ENCODE peak calls at places on chromosomes 1 and 21, in seven cellular contexts. One of them, this sample, is unnamed.

GRCh38 chr1:61215676-61216289 is 133.4 kb downstream of the NFIA start:
- DNase-seq in activated CD8-positive, alpha-beta memory T cell treated with anti-CD3 and anti-CD28 coated beads for 1 hour: no peak
- DNase-seq in IMR-90: no peak
- DNase-seq in AML-193: no peak
- DNase-seq in A549: no peak
- DNase-seq in NCI-H1092 treated with DMSO at 0.1 percent for 48 hours: no peak
- DNase-seq in ecto neural progenitor cell: no peak
- DNase-seq in this sample: no peak

GRCh38 chr1:228417471-228418203 is 976 bp upstream of the TRIM17 start:
- DNase-seq in activated CD8-positive, alpha-beta memory T cell treated with anti-CD3 and anti-CD28 coated beads for 1 hour: no peak
- DNase-seq in IMR-90: no peak
- DNase-seq in AML-193: no peak
- DNase-seq in A549: no peak
- DNase-seq in NCI-H1092 treated with DMSO at 0.1 percent for 48 hours: no peak
- DNase-seq in ecto neural progenitor cell: no peak
- DNase-seq in this sample: no peak

GRCh38 chr1:29474274-29474824 is 238.0 kb downstream of the PTPRU start:
- DNase-seq in activated CD8-positive, alpha-beta memory T cell treated with anti-CD3 and anti-CD28 coated beads for 1 hour: no peak
- DNase-seq in IMR-90: no peak
- DNase-seq in AML-193: no peak
- DNase-seq in A549: no peak
- DNase-seq in NCI-H1092 treated with DMSO at 0.1 percent for 48 hours: no peak
- DNase-seq in ecto neural progenitor cell: peak; percentile 29
- DNase-seq in this sample: no peak

GRCh38 chr1:200894712-200895447 is at the start of gene INAVA:
- DNase-seq in activated CD8-positive, alpha-beta memory T cell treated with anti-CD3 and anti-CD28 coated beads for 1 hour: no peak
- DNase-seq in IMR-90: no peak
- DNase-seq in AML-193: no peak
- DNase-seq in A549: no peak
- DNase-seq in NCI-H1092 treated with DMSO at 0.1 percent for 48 hours: no peak
- DNase-seq in ecto neural progenitor cell: no peak
- DNase-seq in this sample: no peak

GRCh38 chr1:173056355-173056754 is 5.6 kb upstream of the TNFSF18 start:
- DNase-seq in activated CD8-positive, alpha-beta memory T cell treated with anti-CD3 and anti-CD28 coated beads for 1 hour: no peak
- DNase-seq in IMR-90: no peak
- DNase-seq in AML-193: no peak
- DNase-seq in A549: no peak
- DNase-seq in NCI-H1092 treated with DMSO at 0.1 percent for 48 hours: no peak
- DNase-seq in ecto neural progenitor cell: no peak
- DNase-seq in this sample: no peak

GRCh38 chr21:33299181-33299752 is 25.5 kb upstream of the IFNAR1 start:
- DNase-seq in activated CD8-positive, alpha-beta memory T cell treated with anti-CD3 and anti-CD28 coated beads for 1 hour: no peak
- DNase-seq in IMR-90: no peak
- DNase-seq in AML-193: peak; percentile 64
- DNase-seq in A549: no peak
- DNase-seq in NCI-H1092 treated with DMSO at 0.1 percent for 48 hours: no peak
- DNase-seq in ecto neural progenitor cell: peak; percentile 56
- DNase-seq in this sample: no peak

GRCh38 chr21:32073593-32073992 is 200.8 kb downstream of the HUNK start:
- DNase-seq in activated CD8-positive, alpha-beta memory T cell treated with anti-CD3 and anti-CD28 coated beads for 1 hour: no peak
- DNase-seq in IMR-90: no peak
- DNase-seq in AML-193: no peak
- DNase-seq in A549: no peak
- DNase-seq in NCI-H1092 treated with DMSO at 0.1 percent for 48 hours: no peak
- DNase-seq in ecto neural progenitor cell: no peak
- DNase-seq in this sample: no peak

GRCh38 chr1:2124446-2125198 is 70.0 kb downstream of the FAAP20 start:
- DNase-seq in activated CD8-positive, alpha-beta memory T cell treated with anti-CD3 and anti-CD28 coated beads for 1 hour: no peak
- DNase-seq in IMR-90: no peak
- DNase-seq in AML-193: no peak
- DNase-seq in A549: no peak
- DNase-seq in NCI-H1092 treated with DMSO at 0.1 percent for 48 hours: no peak
- DNase-seq in ecto neural progenitor cell: no peak
- DNase-seq in this sample: peak; percentile 12

GRCh38 chr1:201711101-201711597 is 117.8 kb upstream of the IPO9 start:
- DNase-seq in activated CD8-positive, alpha-beta memory T cell treated with anti-CD3 and anti-CD28 coated beads for 1 hour: no peak
- DNase-seq in IMR-90: no peak
- DNase-seq in AML-193: no peak
- DNase-seq in A549: no peak
- DNase-seq in NCI-H1092 treated with DMSO at 0.1 percent for 48 hours: no peak
- DNase-seq in ecto neural progenitor cell: no peak
- DNase-seq in this sample: no peak

GRCh38 chr1:160293020-160293968 is 8.4 kb upstream of the PEX19 start:
- DNase-seq in activated CD8-positive, alpha-beta memory T cell treated with anti-CD3 and anti-CD28 coated beads for 1 hour: no peak
- DNase-seq in IMR-90: no peak
- DNase-seq in AML-193: no peak
- DNase-seq in A549: no peak
- DNase-seq in NCI-H1092 treated with DMSO at 0.1 percent for 48 hours: no peak
- DNase-seq in ecto neural progenitor cell: no peak
- DNase-seq in this sample: no peak

GRCh38 chr1:228358039-228358763 is 48.4 kb downstream of the TRIM11 start:
- DNase-seq in activated CD8-positive, alpha-beta memory T cell treated with anti-CD3 and anti-CD28 coated beads for 1 hour: no peak
- DNase-seq in IMR-90: no peak
- DNase-seq in AML-193: no peak
- DNase-seq in A549: no peak
- DNase-seq in NCI-H1092 treated with DMSO at 0.1 percent for 48 hours: no peak
- DNase-seq in ecto neural progenitor cell: no peak
- DNase-seq in this sample: peak; percentile 17

GRCh38 chr1:10816743-10817369 is 20.4 kb upstream of the CASZ1 start:
- DNase-seq in activated CD8-positive, alpha-beta memory T cell treated with anti-CD3 and anti-CD28 coated beads for 1 hour: no peak
- DNase-seq in IMR-90: no peak
- DNase-seq in AML-193: no peak
- DNase-seq in A549: no peak
- DNase-seq in NCI-H1092 treated with DMSO at 0.1 percent for 48 hours: no peak
- DNase-seq in ecto neural progenitor cell: no peak
- DNase-seq in this sample: no peak

GRCh38 chr1:240284656-240285427 is 193.2 kb downstream of the FMN2 start:
- DNase-seq in activated CD8-positive, alpha-beta memory T cell treated with anti-CD3 and anti-CD28 coated beads for 1 hour: no peak
- DNase-seq in IMR-90: no peak
- DNase-seq in AML-193: no peak
- DNase-seq in A549: no peak
- DNase-seq in NCI-H1092 treated with DMSO at 0.1 percent for 48 hours: no peak
- DNase-seq in ecto neural progenitor cell: no peak
- DNase-seq in this sample: no peak

GRCh38 chr1:74534241-74534640 is 21.8 kb upstream of the LRRC53 start:
- DNase-seq in activated CD8-positive, alpha-beta memory T cell treated with anti-CD3 and anti-CD28 coated beads for 1 hour: no peak
- DNase-seq in IMR-90: no peak
- DNase-seq in AML-193: no peak
- DNase-seq in A549: no peak
- DNase-seq in NCI-H1092 treated with DMSO at 0.1 percent for 48 hours: no peak
- DNase-seq in ecto neural progenitor cell: no peak
- DNase-seq in this sample: peak; percentile 31

GRCh38 chr1:225745231-225745630 is 32.4 kb upstream of the SRP9 start:
- DNase-seq in activated CD8-positive, alpha-beta memory T cell treated with anti-CD3 and anti-CD28 coated beads for 1 hour: no peak
- DNase-seq in IMR-90: no peak
- DNase-seq in AML-193: no peak
- DNase-seq in A549: no peak
- DNase-seq in NCI-H1092 treated with DMSO at 0.1 percent for 48 hours: peak; percentile 24
- DNase-seq in ecto neural progenitor cell: no peak
- DNase-seq in this sample: peak; percentile 8

GRCh38 chr1:205534444-205534985 is 30.0 kb downstream of the CDK18 start:
- DNase-seq in activated CD8-positive, alpha-beta memory T cell treated with anti-CD3 and anti-CD28 coated beads for 1 hour: no peak
- DNase-seq in IMR-90: no peak
- DNase-seq in AML-193: no peak
- DNase-seq in A549: no peak
- DNase-seq in NCI-H1092 treated with DMSO at 0.1 percent for 48 hours: no peak
- DNase-seq in ecto neural progenitor cell: no peak
- DNase-seq in this sample: no peak

GRCh38 chr1:52905376-52905698 is 16.2 kb downstream of the ECHDC2 start:
- DNase-seq in activated CD8-positive, alpha-beta memory T cell treated with anti-CD3 and anti-CD28 coated beads for 1 hour: no peak
- DNase-seq in IMR-90: no peak
- DNase-seq in AML-193: no peak
- DNase-seq in A549: no peak
- DNase-seq in NCI-H1092 treated with DMSO at 0.1 percent for 48 hours: no peak
- DNase-seq in ecto neural progenitor cell: no peak
- DNase-seq in this sample: no peak

GRCh38 chr1:171251042-171251740 is 2.9 kb downstream of the FMO1 start:
- DNase-seq in activated CD8-positive, alpha-beta memory T cell treated with anti-CD3 and anti-CD28 coated beads for 1 hour: no peak
- DNase-seq in IMR-90: peak; percentile 4
- DNase-seq in AML-193: no peak
- DNase-seq in A549: no peak
- DNase-seq in NCI-H1092 treated with DMSO at 0.1 percent for 48 hours: peak; percentile 69
- DNase-seq in ecto neural progenitor cell: no peak
- DNase-seq in this sample: peak; percentile 56

GRCh38 chr1:164250365-164250764 is 308.6 kb upstream of the PBX1 start:
- DNase-seq in activated CD8-positive, alpha-beta memory T cell treated with anti-CD3 and anti-CD28 coated beads for 1 hour: no peak
- DNase-seq in IMR-90: no peak
- DNase-seq in AML-193: no peak
- DNase-seq in A549: no peak
- DNase-seq in NCI-H1092 treated with DMSO at 0.1 percent for 48 hours: no peak
- DNase-seq in ecto neural progenitor cell: no peak
- DNase-seq in this sample: no peak

GRCh38 chr21:42340187-42340586 is 10.6 kb downstream of the TFF2 start:
- DNase-seq in activated CD8-positive, alpha-beta memory T cell treated with anti-CD3 and anti-CD28 coated beads for 1 hour: no peak
- DNase-seq in IMR-90: no peak
- DNase-seq in AML-193: no peak
- DNase-seq in A549: no peak
- DNase-seq in NCI-H1092 treated with DMSO at 0.1 percent for 48 hours: no peak
- DNase-seq in ecto neural progenitor cell: no peak
- DNase-seq in this sample: no peak

GRCh38 chr1:206635983-206636354 is 633 bp downstream of the DYRK3 start:
- DNase-seq in activated CD8-positive, alpha-beta memory T cell treated with anti-CD3 and anti-CD28 coated beads for 1 hour: no peak
- DNase-seq in IMR-90: no peak
- DNase-seq in AML-193: no peak
- DNase-seq in A549: peak; percentile 35
- DNase-seq in NCI-H1092 treated with DMSO at 0.1 percent for 48 hours: peak; percentile 65
- DNase-seq in ecto neural progenitor cell: no peak
- DNase-seq in this sample: no peak

GRCh38 chr21:43645414-43645891 is 13.8 kb downstream of the HSF2BP start:
- DNase-seq in activated CD8-positive, alpha-beta memory T cell treated with anti-CD3 and anti-CD28 coated beads for 1 hour: no peak
- DNase-seq in IMR-90: peak; percentile 82
- DNase-seq in AML-193: peak; percentile 82
- DNase-seq in A549: peak; percentile 53
- DNase-seq in NCI-H1092 treated with DMSO at 0.1 percent for 48 hours: no peak
- DNase-seq in ecto neural progenitor cell: no peak
- DNase-seq in this sample: peak; percentile 82

GRCh38 chr1:44714944-44715571 is 15.9 kb downstream of the RNU5D-1 start:
- DNase-seq in activated CD8-positive, alpha-beta memory T cell treated with anti-CD3 and anti-CD28 coated beads for 1 hour: peak; percentile 31
- DNase-seq in IMR-90: peak; percentile 73
- DNase-seq in AML-193: peak; percentile 72
- DNase-seq in A549: peak; percentile 78
- DNase-seq in NCI-H1092 treated with DMSO at 0.1 percent for 48 hours: peak; percentile 70
- DNase-seq in ecto neural progenitor cell: peak; percentile 77
- DNase-seq in this sample: peak; percentile 88

GRCh38 chr1:209805341-209805781 is 581 bp downstream of the IRF6 start:
- DNase-seq in activated CD8-positive, alpha-beta memory T cell treated with anti-CD3 and anti-CD28 coated beads for 1 hour: no peak
- DNase-seq in IMR-90: no peak
- DNase-seq in AML-193: no peak
- DNase-seq in A549: no peak
- DNase-seq in NCI-H1092 treated with DMSO at 0.1 percent for 48 hours: no peak
- DNase-seq in ecto neural progenitor cell: peak; percentile 52
- DNase-seq in this sample: peak; percentile 35

GRCh38 chr1:176206006-176206960 is 803 bp downstream of the COP1 start:
- DNase-seq in activated CD8-positive, alpha-beta memory T cell treated with anti-CD3 and anti-CD28 coated beads for 1 hour: no peak
- DNase-seq in IMR-90: peak; percentile 29
- DNase-seq in AML-193: peak; percentile 30
- DNase-seq in A549: peak; percentile 25
- DNase-seq in NCI-H1092 treated with DMSO at 0.1 percent for 48 hours: peak; percentile 38
- DNase-seq in ecto neural progenitor cell: peak; percentile 71
- DNase-seq in this sample: peak; percentile 76

GRCh38 chr1:217076902-217077301 is 353.7 kb upstream of the ESRRG start:
- DNase-seq in activated CD8-positive, alpha-beta memory T cell treated with anti-CD3 and anti-CD28 coated beads for 1 hour: no peak
- DNase-seq in IMR-90: peak; percentile 77
- DNase-seq in AML-193: no peak
- DNase-seq in A549: no peak
- DNase-seq in NCI-H1092 treated with DMSO at 0.1 percent for 48 hours: peak; percentile 60
- DNase-seq in ecto neural progenitor cell: no peak
- DNase-seq in this sample: peak; percentile 5

GRCh38 chr1:198281911-198282310 is 125.1 kb downstream of the NEK7 start:
- DNase-seq in activated CD8-positive, alpha-beta memory T cell treated with anti-CD3 and anti-CD28 coated beads for 1 hour: no peak
- DNase-seq in IMR-90: no peak
- DNase-seq in AML-193: no peak
- DNase-seq in A549: no peak
- DNase-seq in NCI-H1092 treated with DMSO at 0.1 percent for 48 hours: no peak
- DNase-seq in ecto neural progenitor cell: no peak
- DNase-seq in this sample: no peak